ENCODE peak calls at places on chromosome 7, in four cellular contexts. A is GM10248, U is cardiac fibroblast, I is dorsolateral prefrontal cortex. F is an unnamed sample.

GRCh38 chr7:120725376-120726039 is 132.4 kb downstream of the TSPAN12 start:
- DNase-seq in A (peak; percentile 28), U (peak; percentile 67), I (no peak), F (no peak)

GRCh38 chr7:107860981-107861652 is 29.9 kb upstream of the DLD start:
- DNase-seq in A (no peak), U (peak; percentile 25), I (no peak), F (no peak)

GRCh38 chr7:106167439-106168136 is 55.5 kb upstream of the SYPL1 start:
- DNase-seq in A (no peak), U (peak; percentile 62), I (no peak), F (no peak)

GRCh38 chr7:27078616-27079233 is 17.1 kb downstream of the HOXA1 start:
- DNase-seq in A (no peak), U (no peak), I (no peak), F (no peak)

GRCh38 chr7:120951826-120952225 is 1.2 kb downstream of the ING3 start:
- DNase-seq in A (no peak), U (no peak), I (no peak), F (no peak)

GRCh38 chr7:7970620-7971307 is 2.2 kb downstream of the GLCCI1 start:
- DNase-seq in A (no peak), U (no peak), I (no peak), F (no peak)

GRCh38 chr7:30469303-30469702 is 9.3 kb downstream of the NOD1 start:
- DNase-seq in A (no peak), U (peak; percentile 100), I (no peak), F (peak; percentile 77)

GRCh38 chr7:71618281-71618680 is 486.3 kb downstream of the GALNT17 start:
- DNase-seq in A (no peak), U (no peak), I (no peak), F (no peak)

GRCh38 chr7:51587600-51587999 is 271.0 kb upstream of the COBL start:
- DNase-seq in A (no peak), U (no peak), I (no peak), F (no peak)

GRCh38 chr7:130157700-130158099 is 47.5 kb downstream of the TMEM209 start:
- DNase-seq in A (no peak), U (no peak), I (no peak), F (no peak)

GRCh38 chr7:23600251-23600650 is 3.1 kb downstream of the CCDC126 start:
- DNase-seq in A (no peak), U (no peak), I (no peak), F (no peak)

GRCh38 chr7:106865130-106866115 is at the start of gene PIK3CG:
- DNase-seq in A (peak; percentile 50), U (no peak), I (no peak), F (no peak)

GRCh38 chr7:67604461-67605386 is 608.1 kb downstream of the TYW1 start:
- DNase-seq in A (no peak), U (no peak), I (no peak), F (no peak)

GRCh38 chr7:20164420-20165145 is 52.6 kb downstream of the MACC1 start:
- DNase-seq in A (no peak), U (peak; percentile 83), I (no peak), F (no peak)

GRCh38 chr7:21618706-21619105 is 75.9 kb downstream of the DNAH11 start:
- DNase-seq in A (no peak), U (no peak), I (no peak), F (no peak)

GRCh38 chr7:25311346-25311745 is 83.1 kb upstream of the NPVF start:
- DNase-seq in A (no peak), U (no peak), I (no peak), F (no peak)

GRCh38 chr7:139669106-139670061 is 108.4 kb downstream of the HIPK2 start:
- DNase-seq in A (no peak), U (no peak), I (no peak), F (no peak)

GRCh38 chr7:50321678-50322077 is 17.2 kb downstream of the IKZF1 start:
- DNase-seq in A (no peak), U (no peak), I (no peak), F (no peak)

GRCh38 chr7:122550545-122550944 is 148.4 kb downstream of the RNF133 start:
- DNase-seq in A (no peak), U (peak; percentile 9), I (no peak), F (no peak)

GRCh38 chr7:156612930-156613329 is 27.6 kb upstream of the RNF32 start:
- DNase-seq in A (no peak), U (no peak), I (no peak), F (no peak)

GRCh38 chr7:107152011-107152410 is 16.8 kb upstream of the HBP1 start:
- DNase-seq in A (no peak), U (peak; percentile 41), I (no peak), F (no peak)

GRCh38 chr7:111026806-111027205 is 64.1 kb upstream of the LRRN3 start:
- DNase-seq in A (no peak), U (no peak), I (no peak), F (no peak)

GRCh38 chr7:87627634-87627994 is 584 bp upstream of the RUNDC3B start:
- DNase-seq in A (no peak), U (no peak), I (peak; percentile 51), F (peak; percentile 22)

GRCh38 chr7:123024989-123025758 is 29.7 kb upstream of the TAS2R16 start:
- DNase-seq in A (no peak), U (peak; percentile 16), I (no peak), F (no peak)

GRCh38 chr7:28061824-28062196 is 118.8 kb downstream of the JAZF1 start:
- DNase-seq in A (no peak), U (no peak), I (no peak), F (no peak)

GRCh38 chr7:117114272-117114671 is 161.0 kb downstream of the ST7 start:
- DNase-seq in A (no peak), U (no peak), I (no peak), F (no peak)

GRCh38 chr7:5824297-5824610 is 42.8 kb upstream of the RNF216 start:
- DNase-seq in A (peak; percentile 15), U (no peak), I (no peak), F (no peak)

GRCh38 chr7:32378991-32379390 is 111.2 kb downstream of the LSM5 start:
- DNase-seq in A (no peak), U (no peak), I (no peak), F (no peak)

DNA sequence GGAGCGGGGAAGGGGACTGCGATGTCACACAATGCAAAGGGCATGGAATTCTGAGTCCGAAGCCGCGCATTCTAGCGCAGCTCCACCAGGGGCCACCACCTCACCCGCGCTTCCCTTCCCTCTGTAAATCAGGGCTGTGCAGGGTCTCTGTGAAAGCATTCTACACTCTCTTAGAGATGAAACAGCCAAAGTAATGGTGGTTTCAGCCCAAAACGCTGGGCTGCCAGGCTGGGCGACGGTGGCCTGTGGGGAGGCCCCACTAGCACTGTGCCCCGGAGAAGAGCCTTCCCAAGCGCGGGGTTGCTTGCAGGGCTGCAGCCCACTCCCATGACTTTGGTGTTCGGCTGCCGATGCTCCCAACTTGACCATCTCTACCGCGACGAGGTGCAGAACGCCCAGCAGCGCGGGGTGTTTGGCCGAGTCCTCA is 11.4 kb downstream of the ATG9B start:
- DNase-seq in A (no peak), U (peak; percentile 47), I (no peak), F (no peak)
- TF ChIP-seq CTCF in A (no peak), U (peak; percentile 66), I (no peak), F (no peak)

GRCh38 chr7:80392229-80393169 is 119.4 kb downstream of the GNAT3 start:
- DNase-seq in A (no peak), U (peak; percentile 70), I (no peak), F (no peak)
- TF ChIP-seq CTCF in A (peak; percentile 19), U (peak; percentile 41), I (peak; percentile 71), F (no peak)

DNA sequence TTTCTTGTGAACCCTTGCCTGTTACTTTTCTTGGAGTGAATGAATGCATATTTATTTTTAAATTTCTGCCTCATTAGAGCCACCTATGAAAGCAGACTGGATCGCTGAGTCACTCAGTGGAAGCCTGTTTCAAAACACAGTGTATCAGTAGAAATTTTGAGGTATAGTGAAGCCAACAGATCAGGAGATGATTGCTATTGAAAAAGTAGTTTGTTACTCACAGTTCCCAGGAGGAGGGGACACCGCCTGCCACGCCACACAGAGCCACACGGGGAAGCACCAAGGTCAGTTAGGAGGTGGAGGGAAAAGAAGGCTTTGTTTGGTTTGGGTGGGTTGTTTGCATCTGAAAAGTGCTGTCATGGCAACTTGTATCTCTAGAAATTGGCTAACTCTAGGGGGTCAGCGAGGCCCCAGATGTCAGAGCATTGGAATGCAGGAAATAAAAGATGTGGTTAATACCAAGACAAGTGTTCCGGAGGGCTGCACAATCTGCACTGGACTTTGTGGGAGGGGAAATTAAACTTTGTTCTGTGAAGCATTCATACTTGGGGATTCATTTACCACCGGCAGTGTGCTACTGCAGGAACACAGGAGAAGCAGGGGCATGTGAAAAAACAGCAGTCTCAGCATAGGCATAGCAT is 106.4 kb upstream of the SDK1 start:
- DNase-seq in A (no peak), U (peak; percentile 91), I (no peak), F (no peak)
- TF ChIP-seq CTCF in A (no peak), U (peak; percentile 40), I (no peak), F (no peak)

GRCh38 chr7:99531354-99531765 is 20.6 kb downstream of the FAM200A start:
- DNase-seq in A (no peak), U (peak; percentile 3), I (no peak), F (no peak)

GRCh38 chr7:99521399-99521798 is 16.9 kb downstream of the ZKSCAN5 start:
- DNase-seq in A (no peak), U (no peak), I (no peak), F (no peak)

DNA sequence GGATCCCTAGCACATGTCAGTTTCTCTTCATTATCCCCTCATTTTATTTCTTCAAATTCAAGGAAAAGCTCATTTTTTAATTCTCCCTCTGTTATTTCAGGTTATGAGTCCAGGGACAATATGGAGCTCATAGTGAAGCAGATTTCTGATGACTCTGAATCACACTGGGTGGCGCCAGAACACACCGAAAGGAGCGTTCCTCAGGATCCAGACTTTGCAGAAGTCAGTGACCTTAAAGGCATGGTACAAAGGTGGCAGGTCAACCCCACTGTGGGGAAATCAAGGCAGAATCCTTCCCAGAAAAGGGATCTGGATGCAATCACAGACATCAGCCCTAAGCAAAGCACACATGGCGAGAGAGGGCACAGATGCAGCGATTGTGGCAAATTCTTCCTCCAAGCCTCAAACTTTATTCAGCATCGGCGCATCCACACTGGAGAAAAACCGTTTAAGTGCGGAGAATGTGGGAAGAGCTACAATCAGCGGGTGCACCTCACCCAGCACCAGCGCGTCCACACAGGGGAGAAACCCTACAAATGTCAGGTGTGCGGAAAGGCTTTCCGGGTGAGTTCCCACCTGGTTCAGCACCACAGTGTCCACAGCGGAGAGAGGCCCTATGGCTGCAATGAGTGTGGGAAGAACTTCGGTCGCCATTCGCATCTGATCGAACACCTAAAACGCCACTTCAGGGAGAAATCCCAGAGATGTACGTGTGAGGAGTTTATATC is 21.4 kb downstream of the ZKSCAN5 start:
- DNase-seq in A (no peak), U (peak; percentile 12), I (no peak), F (no peak)
- TF ChIP-seq CTCF in A (no peak), U (no peak), I (no peak), F (no peak)

F was measured in omental fat pad.